ENCODE peak calls at places on chromosomes 13 and 19, in ten cellular contexts. One of them, this sample, is unnamed.

GRCh38 chr13:41985788-41986508 is 25.0 kb upstream of the VWA8 start:
- DNase-seq in esophagus muscularis mucosa: no peak
- DNase-seq in GM12891: no peak
- DNase-seq in H1: no peak
- DNase-seq in stomach: no peak
- DNase-seq in breast epithelium: no peak
- DNase-seq in sigmoid colon: no peak
- DNase-seq in transverse colon: no peak
- DNase-seq in GM12892: no peak
- DNase-seq in spleen: no peak
- DNase-seq in this sample: no peak

GRCh38 chr13:31522431-31522830 is 216.9 kb upstream of the RXFP2 start:
- DNase-seq in stomach: no peak
- DNase-seq in GM12892: no peak
- DNase-seq in esophagus muscularis mucosa: no peak
- DNase-seq in sigmoid colon: no peak
- DNase-seq in transverse colon: no peak
- DNase-seq in GM12891: no peak
- DNase-seq in H1: no peak
- DNase-seq in breast epithelium: no peak
- DNase-seq in spleen: no peak
- DNase-seq in this sample: no peak

GRCh38 chr19:37997911-37998344 is 90.9 kb downstream of the SIPA1L3 start:
- DNase-seq in spleen: no peak
- DNase-seq in transverse colon: no peak
- DNase-seq in H1: no peak
- DNase-seq in esophagus muscularis mucosa: no peak
- DNase-seq in breast epithelium: no peak
- DNase-seq in sigmoid colon: no peak
- DNase-seq in GM12892: no peak
- DNase-seq in GM12891: no peak
- DNase-seq in stomach: no peak
- DNase-seq in this sample: peak

GRCh38 chr13:72141845-72142470 is 275.0 kb upstream of the DACH1 start:
- DNase-seq in breast epithelium: no peak
- DNase-seq in spleen: no peak
- DNase-seq in sigmoid colon: no peak
- DNase-seq in stomach: no peak
- DNase-seq in GM12891: no peak
- DNase-seq in esophagus muscularis mucosa: no peak
- DNase-seq in GM12892: no peak
- DNase-seq in transverse colon: no peak
- DNase-seq in H1: no peak
- DNase-seq in this sample: peak

GRCh38 chr19:46813570-46814358 is 25.4 kb upstream of the SLC1A5 start:
- DNase-seq in H1: no peak
- DNase-seq in breast epithelium: peak
- DNase-seq in transverse colon: peak
- DNase-seq in sigmoid colon: peak
- DNase-seq in GM12892: no peak
- DNase-seq in GM12891: no peak
- DNase-seq in stomach: peak
- DNase-seq in spleen: peak
- DNase-seq in esophagus muscularis mucosa: no peak
- DNase-seq in this sample: peak

GRCh38 chr19:43594710-43595604 is 977 bp downstream of the IRGQ start:
- DNase-seq in breast epithelium: no peak
- DNase-seq in GM12891: peak
- DNase-seq in spleen: peak
- DNase-seq in sigmoid colon: peak
- DNase-seq in transverse colon: peak
- DNase-seq in H1: no peak
- DNase-seq in stomach: peak
- DNase-seq in esophagus muscularis mucosa: no peak
- DNase-seq in GM12892: peak
- DNase-seq in this sample: peak

GRCh38 chr13:33015275-33015674 is 948 bp upstream of the KL start:
- DNase-seq in spleen: no peak
- DNase-seq in transverse colon: no peak
- DNase-seq in GM12892: no peak
- DNase-seq in stomach: no peak
- DNase-seq in sigmoid colon: no peak
- DNase-seq in esophagus muscularis mucosa: no peak
- DNase-seq in GM12891: no peak
- DNase-seq in H1: no peak
- DNase-seq in breast epithelium: no peak
- DNase-seq in this sample: no peak

GRCh38 chr19:33677745-33678426 is 56.1 kb downstream of the CHST8 start:
- DNase-seq in GM12892: no peak
- DNase-seq in breast epithelium: no peak
- DNase-seq in stomach: peak
- DNase-seq in transverse colon: no peak
- DNase-seq in spleen: peak
- DNase-seq in GM12891: no peak
- DNase-seq in esophagus muscularis mucosa: no peak
- DNase-seq in H1: no peak
- DNase-seq in sigmoid colon: peak
- DNase-seq in this sample: no peak

GRCh38 chr19:30068528-30069395 is 126.7 kb downstream of the URI1 start:
- DNase-seq in sigmoid colon: peak
- DNase-seq in GM12891: no peak
- DNase-seq in transverse colon: no peak
- DNase-seq in GM12892: no peak
- DNase-seq in stomach: peak
- DNase-seq in H1: no peak
- DNase-seq in esophagus muscularis mucosa: no peak
- DNase-seq in spleen: peak
- DNase-seq in breast epithelium: peak
- DNase-seq in this sample: no peak

GRCh38 chr13:40615619-40616018 is 50.8 kb downstream of the FOXO1 start:
- DNase-seq in esophagus muscularis mucosa: peak
- DNase-seq in transverse colon: no peak
- DNase-seq in spleen: no peak
- DNase-seq in stomach: no peak
- DNase-seq in H1: no peak
- DNase-seq in GM12891: no peak
- DNase-seq in breast epithelium: no peak
- DNase-seq in GM12892: no peak
- DNase-seq in sigmoid colon: no peak
- DNase-seq in this sample: no peak

GRCh38 chr13:25372275-25373081 is 704 bp downstream of the ATP8A2 start:
- DNase-seq in spleen: no peak
- DNase-seq in stomach: no peak
- DNase-seq in GM12892: no peak
- DNase-seq in transverse colon: no peak
- DNase-seq in sigmoid colon: no peak
- DNase-seq in GM12891: no peak
- DNase-seq in esophagus muscularis mucosa: no peak
- DNase-seq in breast epithelium: no peak
- DNase-seq in H1: no peak
- DNase-seq in this sample: no peak

GRCh38 chr19:39430675-39431593 is 4.8 kb downstream of the RPS16 start:
- DNase-seq in stomach: no peak
- DNase-seq in esophagus muscularis mucosa: no peak
- DNase-seq in spleen: peak
- DNase-seq in H1: no peak
- DNase-seq in transverse colon: peak
- DNase-seq in GM12892: no peak
- DNase-seq in sigmoid colon: no peak
- DNase-seq in breast epithelium: no peak
- DNase-seq in GM12891: no peak
- DNase-seq in this sample: peak

GRCh38 chr19:39427707-39428106 is 8.0 kb downstream of the RPS16 start:
- DNase-seq in sigmoid colon: no peak
- DNase-seq in stomach: no peak
- DNase-seq in H1: no peak
- DNase-seq in GM12891: no peak
- DNase-seq in breast epithelium: no peak
- DNase-seq in esophagus muscularis mucosa: no peak
- DNase-seq in GM12892: no peak
- DNase-seq in spleen: no peak
- DNase-seq in transverse colon: no peak
- DNase-seq in this sample: no peak

GRCh38 chr19:39426170-39426569 is 9.6 kb downstream of the RPS16 start:
- DNase-seq in stomach: no peak
- DNase-seq in sigmoid colon: no peak
- DNase-seq in breast epithelium: no peak
- DNase-seq in esophagus muscularis mucosa: no peak
- DNase-seq in H1: no peak
- DNase-seq in GM12891: no peak
- DNase-seq in transverse colon: no peak
- DNase-seq in spleen: no peak
- DNase-seq in GM12892: no peak
- DNase-seq in this sample: no peak

GRCh38 chr19:39425744-39426143 is 10.0 kb downstream of the RPS16 start:
- DNase-seq in transverse colon: no peak
- DNase-seq in GM12891: no peak
- DNase-seq in GM12892: no peak
- DNase-seq in stomach: no peak
- DNase-seq in esophagus muscularis mucosa: no peak
- DNase-seq in sigmoid colon: no peak
- DNase-seq in spleen: no peak
- DNase-seq in H1: no peak
- DNase-seq in breast epithelium: no peak
- DNase-seq in this sample: no peak

GRCh38 chr19:39428309-39429112 is 7.2 kb downstream of the RPS16 start:
- DNase-seq in spleen: peak
- DNase-seq in GM12891: no peak
- DNase-seq in transverse colon: peak
- DNase-seq in H1: no peak
- DNase-seq in stomach: peak
- DNase-seq in esophagus muscularis mucosa: no peak
- DNase-seq in GM12892: no peak
- DNase-seq in breast epithelium: no peak
- DNase-seq in sigmoid colon: peak
- DNase-seq in this sample: peak
- TF ChIP-seq POLR2AphosphoS5 in spleen: peak
- TF ChIP-seq POLR2AphosphoS5 in GM12891: no peak
- TF ChIP-seq POLR2AphosphoS5 in transverse colon: peak
- TF ChIP-seq POLR2AphosphoS5 in H1: peak
- TF ChIP-seq POLR2AphosphoS5 in stomach: peak
- TF ChIP-seq POLR2AphosphoS5 in esophagus muscularis mucosa: peak
- TF ChIP-seq POLR2AphosphoS5 in GM12892: no peak
- TF ChIP-seq POLR2AphosphoS5 in breast epithelium: peak
- TF ChIP-seq POLR2AphosphoS5 in sigmoid colon: peak
- TF ChIP-seq POLR2AphosphoS5 in this sample: no peak

DNA sequence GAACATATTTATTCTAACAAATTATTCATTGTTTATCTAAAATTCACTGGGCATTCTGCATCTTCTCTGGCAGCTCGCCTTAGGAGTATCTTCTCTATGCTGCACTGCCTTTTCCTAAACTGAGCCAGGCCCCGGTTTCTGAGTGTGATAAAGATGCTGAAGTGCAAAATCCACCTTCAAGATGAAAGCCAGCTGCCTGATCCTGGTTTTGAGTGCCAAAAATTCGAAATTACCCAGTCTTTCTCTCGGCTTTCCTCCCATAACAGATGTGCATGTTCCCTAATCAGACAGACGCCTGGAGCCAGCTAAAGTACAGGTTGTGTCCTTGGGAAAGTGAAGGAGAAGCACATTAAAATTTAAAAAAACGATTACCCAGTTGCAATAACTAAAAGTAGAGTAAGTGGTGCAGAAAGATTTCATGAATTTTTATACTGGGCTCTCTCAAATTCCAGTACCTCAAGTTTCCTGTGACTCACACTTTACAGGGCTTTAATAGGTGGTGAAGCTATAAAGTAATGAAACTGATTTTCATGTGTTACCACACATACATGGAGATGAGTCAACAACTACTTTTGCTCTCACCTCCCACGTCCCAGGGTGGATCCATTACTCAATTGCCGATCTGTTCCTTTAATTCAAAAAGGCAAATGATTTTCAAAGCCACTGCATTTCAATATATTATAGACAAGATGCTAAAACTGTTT is 65.0 kb upstream of the GTF2F2 start:
- DNase-seq in esophagus muscularis mucosa: no peak
- DNase-seq in GM12891: no peak
- DNase-seq in transverse colon: peak
- DNase-seq in spleen: no peak
- DNase-seq in stomach: no peak
- DNase-seq in GM12892: no peak
- DNase-seq in breast epithelium: no peak
- DNase-seq in sigmoid colon: peak
- DNase-seq in H1: no peak
- DNase-seq in this sample: peak
- TF ChIP-seq POLR2AphosphoS5 in esophagus muscularis mucosa: no peak
- TF ChIP-seq POLR2AphosphoS5 in GM12891: no peak
- TF ChIP-seq POLR2AphosphoS5 in transverse colon: peak
- TF ChIP-seq POLR2AphosphoS5 in spleen: no peak
- TF ChIP-seq POLR2AphosphoS5 in stomach: no peak
- TF ChIP-seq POLR2AphosphoS5 in GM12892: no peak
- TF ChIP-seq POLR2AphosphoS5 in breast epithelium: no peak
- TF ChIP-seq POLR2AphosphoS5 in sigmoid colon: peak
- TF ChIP-seq POLR2AphosphoS5 in H1: no peak
- TF ChIP-seq POLR2AphosphoS5 in this sample: no peak

DNA sequence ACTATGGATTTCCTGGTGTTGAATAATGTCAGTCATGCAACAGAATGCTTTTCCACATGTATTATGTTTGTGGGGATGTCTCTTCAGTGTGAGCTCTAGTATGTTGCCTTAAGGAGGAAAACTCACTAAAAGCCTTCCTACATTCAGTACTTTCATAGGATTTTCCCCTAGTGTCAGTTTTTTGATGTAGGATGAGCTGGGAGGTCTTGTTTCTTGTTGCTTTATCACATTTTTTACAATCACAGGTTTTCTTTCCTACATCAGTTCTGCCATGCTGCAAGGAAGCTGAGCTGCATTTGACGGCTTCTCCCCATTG is 8.5 kb upstream of the USP29 start:
- DNase-seq in transverse colon: no peak
- DNase-seq in GM12892: no peak
- DNase-seq in spleen: no peak
- DNase-seq in H1: no peak
- DNase-seq in sigmoid colon: no peak
- DNase-seq in stomach: no peak
- DNase-seq in breast epithelium: no peak
- DNase-seq in GM12891: no peak
- DNase-seq in esophagus muscularis mucosa: no peak
- DNase-seq in this sample: no peak
- TF ChIP-seq POLR2AphosphoS5 in transverse colon: no peak
- TF ChIP-seq POLR2AphosphoS5 in GM12892: no peak
- TF ChIP-seq POLR2AphosphoS5 in spleen: no peak
- TF ChIP-seq POLR2AphosphoS5 in H1: no peak
- TF ChIP-seq POLR2AphosphoS5 in sigmoid colon: no peak
- TF ChIP-seq POLR2AphosphoS5 in stomach: no peak
- TF ChIP-seq POLR2AphosphoS5 in breast epithelium: no peak
- TF ChIP-seq POLR2AphosphoS5 in GM12891: no peak
- TF ChIP-seq POLR2AphosphoS5 in esophagus muscularis mucosa: no peak
- TF ChIP-seq POLR2AphosphoS5 in this sample: no peak

DNA sequence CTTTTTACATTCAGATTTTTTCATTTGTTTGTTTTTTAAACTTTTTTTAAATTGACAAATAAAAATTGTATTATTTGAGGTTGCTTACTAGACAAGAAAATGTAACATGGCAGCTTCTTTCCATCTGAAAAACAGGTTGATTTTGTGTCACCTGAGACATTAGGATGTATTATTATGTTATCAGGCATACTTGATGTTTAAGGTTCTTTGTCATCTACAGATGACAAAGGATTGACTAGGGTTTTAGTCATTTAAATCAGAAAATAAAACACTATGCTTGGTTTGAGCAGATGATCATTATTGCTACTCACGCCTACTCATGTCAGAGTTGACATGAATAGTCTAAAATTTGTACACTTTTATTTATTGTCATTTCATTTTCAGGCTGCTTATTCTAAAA is 1494.5 kb downstream of the SLITRK5 start:
- DNase-seq in H1: no peak
- DNase-seq in transverse colon: no peak
- DNase-seq in spleen: no peak
- DNase-seq in sigmoid colon: no peak
- DNase-seq in stomach: no peak
- DNase-seq in GM12892: no peak
- DNase-seq in breast epithelium: no peak
- DNase-seq in GM12891: no peak
- DNase-seq in esophagus muscularis mucosa: no peak
- DNase-seq in this sample: no peak
- TF ChIP-seq POLR2AphosphoS5 in H1: no peak
- TF ChIP-seq POLR2AphosphoS5 in transverse colon: no peak
- TF ChIP-seq POLR2AphosphoS5 in spleen: no peak
- TF ChIP-seq POLR2AphosphoS5 in sigmoid colon: no peak
- TF ChIP-seq POLR2AphosphoS5 in stomach: no peak
- TF ChIP-seq POLR2AphosphoS5 in GM12892: no peak
- TF ChIP-seq POLR2AphosphoS5 in breast epithelium: no peak
- TF ChIP-seq POLR2AphosphoS5 in GM12891: no peak
- TF ChIP-seq POLR2AphosphoS5 in esophagus muscularis mucosa: no peak
- TF ChIP-seq POLR2AphosphoS5 in this sample: no peak